ENCODE peak calls at places on chromosome 7, in six cellular contexts. One of them, this sample, is unnamed.

GRCh38 chr7:121109145-121109544 is 120.6 kb downstream of the CPED1 start:
- DNase-seq in Right ventricle myocardium superior: no peak
- DNase-seq in activated CD4-positive, CD25-positive, alpha-beta regulatory T cell: no peak
- DNase-seq in NCI-H1694: no peak
- DNase-seq in foreskin fibroblast: peak; percentile 34
- DNase-seq in renal cortical epithelial cell: no peak
- DNase-seq in this sample: no peak

GRCh38 chr7:55127622-55128081 is 108.8 kb downstream of the EGFR start:
- DNase-seq in Right ventricle myocardium superior: peak; percentile 60
- DNase-seq in activated CD4-positive, CD25-positive, alpha-beta regulatory T cell: no peak
- DNase-seq in NCI-H1694: no peak
- DNase-seq in foreskin fibroblast: peak; percentile 83
- DNase-seq in renal cortical epithelial cell: peak; percentile 76
- DNase-seq in this sample: peak; percentile 45

GRCh38 chr7:27453702-27454405 is 208.8 kb downstream of the HIBADH start:
- DNase-seq in Right ventricle myocardium superior: no peak
- DNase-seq in activated CD4-positive, CD25-positive, alpha-beta regulatory T cell: no peak
- DNase-seq in NCI-H1694: no peak
- DNase-seq in foreskin fibroblast: peak; percentile 78
- DNase-seq in renal cortical epithelial cell: peak; percentile 19
- DNase-seq in this sample: no peak

GRCh38 chr7:150881189-150881588 is 28.9 kb downstream of the AOC1 start:
- DNase-seq in Right ventricle myocardium superior: no peak
- DNase-seq in activated CD4-positive, CD25-positive, alpha-beta regulatory T cell: no peak
- DNase-seq in NCI-H1694: no peak
- DNase-seq in foreskin fibroblast: no peak
- DNase-seq in renal cortical epithelial cell: no peak
- DNase-seq in this sample: no peak

GRCh38 chr7:39091774-39092173 is 114.1 kb downstream of the POU6F2 start:
- DNase-seq in Right ventricle myocardium superior: no peak
- DNase-seq in activated CD4-positive, CD25-positive, alpha-beta regulatory T cell: no peak
- DNase-seq in NCI-H1694: no peak
- DNase-seq in foreskin fibroblast: no peak
- DNase-seq in renal cortical epithelial cell: no peak
- DNase-seq in this sample: no peak

GRCh38 chr7:138460649-138461607 is 869 bp downstream of the TRIM24 start:
- DNase-seq in Right ventricle myocardium superior: peak; percentile 71
- DNase-seq in activated CD4-positive, CD25-positive, alpha-beta regulatory T cell: peak; percentile 29
- DNase-seq in NCI-H1694: no peak
- DNase-seq in foreskin fibroblast: peak; percentile 63
- DNase-seq in renal cortical epithelial cell: no peak
- DNase-seq in this sample: peak; percentile 58

GRCh38 chr7:158828343-158829020 is 827 bp downstream of the ESYT2 start:
- DNase-seq in Right ventricle myocardium superior: peak; percentile 65
- DNase-seq in activated CD4-positive, CD25-positive, alpha-beta regulatory T cell: peak; percentile 53
- DNase-seq in NCI-H1694: no peak
- DNase-seq in foreskin fibroblast: peak; percentile 40
- DNase-seq in renal cortical epithelial cell: no peak
- DNase-seq in this sample: no peak

GRCh38 chr7:15400440-15400839 is 161.4 kb downstream of the AGMO start:
- DNase-seq in Right ventricle myocardium superior: no peak
- DNase-seq in activated CD4-positive, CD25-positive, alpha-beta regulatory T cell: no peak
- DNase-seq in NCI-H1694: no peak
- DNase-seq in foreskin fibroblast: no peak
- DNase-seq in renal cortical epithelial cell: no peak
- DNase-seq in this sample: no peak

GRCh38 chr7:79692015-79692414 is 238.5 kb upstream of the MAGI2 start:
- DNase-seq in Right ventricle myocardium superior: no peak
- DNase-seq in activated CD4-positive, CD25-positive, alpha-beta regulatory T cell: no peak
- DNase-seq in NCI-H1694: no peak
- DNase-seq in foreskin fibroblast: peak; percentile 89
- DNase-seq in renal cortical epithelial cell: peak; percentile 98
- DNase-seq in this sample: peak; percentile 51

GRCh38 chr7:29810297-29810696 is 4.0 kb downstream of the WIPF3 start:
- DNase-seq in Right ventricle myocardium superior: no peak
- DNase-seq in activated CD4-positive, CD25-positive, alpha-beta regulatory T cell: no peak
- DNase-seq in NCI-H1694: no peak
- DNase-seq in foreskin fibroblast: no peak
- DNase-seq in renal cortical epithelial cell: no peak
- DNase-seq in this sample: no peak

GRCh38 chr7:106765727-106766355 is 99.2 kb upstream of the PIK3CG start:
- DNase-seq in Right ventricle myocardium superior: no peak
- DNase-seq in activated CD4-positive, CD25-positive, alpha-beta regulatory T cell: no peak
- DNase-seq in NCI-H1694: no peak
- DNase-seq in foreskin fibroblast: no peak
- DNase-seq in renal cortical epithelial cell: no peak
- DNase-seq in this sample: no peak

GRCh38 chr7:150390206-150390605 is 11.1 kb downstream of the ZNF775 start:
- DNase-seq in Right ventricle myocardium superior: no peak
- DNase-seq in activated CD4-positive, CD25-positive, alpha-beta regulatory T cell: no peak
- DNase-seq in NCI-H1694: no peak
- DNase-seq in foreskin fibroblast: peak; percentile 82
- DNase-seq in renal cortical epithelial cell: no peak
- DNase-seq in this sample: no peak

GRCh38 chr7:5528815-5529442 is 105.3 kb upstream of the TNRC18 start:
- DNase-seq in Right ventricle myocardium superior: no peak
- DNase-seq in activated CD4-positive, CD25-positive, alpha-beta regulatory T cell: no peak
- DNase-seq in NCI-H1694: no peak
- DNase-seq in foreskin fibroblast: no peak
- DNase-seq in renal cortical epithelial cell: no peak
- DNase-seq in this sample: no peak

GRCh38 chr7:114413741-114414140 is 874 bp upstream of the FOXP2 start:
- DNase-seq in Right ventricle myocardium superior: no peak
- DNase-seq in activated CD4-positive, CD25-positive, alpha-beta regulatory T cell: no peak
- DNase-seq in NCI-H1694: no peak
- DNase-seq in foreskin fibroblast: peak; percentile 28
- DNase-seq in renal cortical epithelial cell: no peak
- DNase-seq in this sample: peak; percentile 63

GRCh38 chr7:515628-516027 is 4.0 kb downstream of the PDGFA start:
- DNase-seq in Right ventricle myocardium superior: no peak
- DNase-seq in activated CD4-positive, CD25-positive, alpha-beta regulatory T cell: no peak
- DNase-seq in NCI-H1694: no peak
- DNase-seq in foreskin fibroblast: no peak
- DNase-seq in renal cortical epithelial cell: no peak
- DNase-seq in this sample: no peak

GRCh38 chr7:37216156-37216839 is 232.4 kb downstream of the ELMO1 start:
- DNase-seq in Right ventricle myocardium superior: no peak
- DNase-seq in activated CD4-positive, CD25-positive, alpha-beta regulatory T cell: no peak
- DNase-seq in NCI-H1694: no peak
- DNase-seq in foreskin fibroblast: no peak
- DNase-seq in renal cortical epithelial cell: no peak
- DNase-seq in this sample: no peak

GRCh38 chr7:41792099-41792498 is 89.2 kb upstream of the INHBA start:
- DNase-seq in Right ventricle myocardium superior: no peak
- DNase-seq in activated CD4-positive, CD25-positive, alpha-beta regulatory T cell: no peak
- DNase-seq in NCI-H1694: no peak
- DNase-seq in foreskin fibroblast: peak; percentile 60
- DNase-seq in renal cortical epithelial cell: peak; percentile 21
- DNase-seq in this sample: no peak

GRCh38 chr7:26743205-26743604 is 121.2 kb downstream of the SKAP2 start:
- DNase-seq in Right ventricle myocardium superior: no peak
- DNase-seq in activated CD4-positive, CD25-positive, alpha-beta regulatory T cell: no peak
- DNase-seq in NCI-H1694: no peak
- DNase-seq in foreskin fibroblast: no peak
- DNase-seq in renal cortical epithelial cell: peak; percentile 80
- DNase-seq in this sample: peak; percentile 38